ENCODE peak calls at places on chromosome 19, in six cellular contexts. One of them, this sample, is unnamed.
A peak's percentile ranks its signal among the peaks of the same experiment; 100 is the strongest.

GRCh38 chr19:10052602-10053360 is 33.3 kb upstream of the SHFL start:
- DNase-seq in CD4-positive, alpha-beta T cell: no peak
- DNase-seq in GM23248: no peak
- DNase-seq in NCI-H1694 treated with DMSO at 0.1 percent for 48 hours: no peak
- DNase-seq in naive thymus-derived CD8-positive, alpha-beta T cell: no peak
- DNase-seq in stimulated activated CD8-positive, alpha-beta memory T cell treated with anti-CD3 and anti-CD28 coated beads, Interleukin-2, amount 100 ng/mL, for 1 hour: no peak
- DNase-seq in this sample: no peak

GRCh38 chr19:15251749-15252397 is 19.6 kb upstream of the EPHX3 start:
- DNase-seq in CD4-positive, alpha-beta T cell: no peak
- DNase-seq in GM23248: peak; percentile 97
- DNase-seq in NCI-H1694 treated with DMSO at 0.1 percent for 48 hours: no peak
- DNase-seq in naive thymus-derived CD8-positive, alpha-beta T cell: no peak
- DNase-seq in stimulated activated CD8-positive, alpha-beta memory T cell treated with anti-CD3 and anti-CD28 coated beads, Interleukin-2, amount 100 ng/mL, for 1 hour: no peak
- DNase-seq in this sample: peak; percentile 95

GRCh38 chr19:1754651-1755466 is 1.6 kb downstream of the ONECUT3 start:
- DNase-seq in CD4-positive, alpha-beta T cell: no peak
- DNase-seq in GM23248: no peak
- DNase-seq in NCI-H1694 treated with DMSO at 0.1 percent for 48 hours: no peak
- DNase-seq in naive thymus-derived CD8-positive, alpha-beta T cell: no peak
- DNase-seq in stimulated activated CD8-positive, alpha-beta memory T cell treated with anti-CD3 and anti-CD28 coated beads, Interleukin-2, amount 100 ng/mL, for 1 hour: no peak
- DNase-seq in this sample: no peak

GRCh38 chr19:11321206-11322126 is 18.0 kb downstream of the RAB3D start:
- DNase-seq in CD4-positive, alpha-beta T cell: no peak
- DNase-seq in GM23248: no peak
- DNase-seq in NCI-H1694 treated with DMSO at 0.1 percent for 48 hours: no peak
- DNase-seq in naive thymus-derived CD8-positive, alpha-beta T cell: no peak
- DNase-seq in stimulated activated CD8-positive, alpha-beta memory T cell treated with anti-CD3 and anti-CD28 coated beads, Interleukin-2, amount 100 ng/mL, for 1 hour: no peak
- DNase-seq in this sample: no peak

GRCh38 chr19:34145741-34146202 is 26.5 kb upstream of the LSM14A start:
- DNase-seq in CD4-positive, alpha-beta T cell: peak; percentile 41
- DNase-seq in GM23248: peak; percentile 60
- DNase-seq in NCI-H1694 treated with DMSO at 0.1 percent for 48 hours: peak; percentile 64
- DNase-seq in naive thymus-derived CD8-positive, alpha-beta T cell: peak; percentile 25
- DNase-seq in stimulated activated CD8-positive, alpha-beta memory T cell treated with anti-CD3 and anti-CD28 coated beads, Interleukin-2, amount 100 ng/mL, for 1 hour: peak; percentile 17
- DNase-seq in this sample: peak; percentile 80

GRCh38 chr19:858868-859843 is at the start of gene CFD:
- DNase-seq in CD4-positive, alpha-beta T cell: no peak
- DNase-seq in GM23248: peak; percentile 36
- DNase-seq in NCI-H1694 treated with DMSO at 0.1 percent for 48 hours: no peak
- DNase-seq in naive thymus-derived CD8-positive, alpha-beta T cell: no peak
- DNase-seq in stimulated activated CD8-positive, alpha-beta memory T cell treated with anti-CD3 and anti-CD28 coated beads, Interleukin-2, amount 100 ng/mL, for 1 hour: no peak
- DNase-seq in this sample: peak; percentile 54

GRCh38 chr19:37217855-37218591 is at the start of gene ZNF383:
- DNase-seq in CD4-positive, alpha-beta T cell: peak; percentile 71
- DNase-seq in GM23248: peak; percentile 93
- DNase-seq in NCI-H1694 treated with DMSO at 0.1 percent for 48 hours: peak; percentile 92
- DNase-seq in naive thymus-derived CD8-positive, alpha-beta T cell: peak; percentile 60
- DNase-seq in stimulated activated CD8-positive, alpha-beta memory T cell treated with anti-CD3 and anti-CD28 coated beads, Interleukin-2, amount 100 ng/mL, for 1 hour: peak; percentile 65
- DNase-seq in this sample: peak; percentile 94

GRCh38 chr19:1540353-1540925 is 16.6 kb downstream of the PLK5 start:
- DNase-seq in CD4-positive, alpha-beta T cell: no peak
- DNase-seq in GM23248: no peak
- DNase-seq in NCI-H1694 treated with DMSO at 0.1 percent for 48 hours: no peak
- DNase-seq in naive thymus-derived CD8-positive, alpha-beta T cell: no peak
- DNase-seq in stimulated activated CD8-positive, alpha-beta memory T cell treated with anti-CD3 and anti-CD28 coated beads, Interleukin-2, amount 100 ng/mL, for 1 hour: no peak
- DNase-seq in this sample: no peak

GRCh38 chr19:44112802-44113137 is 429 bp upstream of the ZNF225 start:
- DNase-seq in CD4-positive, alpha-beta T cell: no peak
- DNase-seq in GM23248: no peak
- DNase-seq in NCI-H1694 treated with DMSO at 0.1 percent for 48 hours: no peak
- DNase-seq in naive thymus-derived CD8-positive, alpha-beta T cell: no peak
- DNase-seq in stimulated activated CD8-positive, alpha-beta memory T cell treated with anti-CD3 and anti-CD28 coated beads, Interleukin-2, amount 100 ng/mL, for 1 hour: no peak
- DNase-seq in this sample: no peak

GRCh38 chr19:14542721-14543328 is 13.4 kb downstream of the TECR start:
- DNase-seq in CD4-positive, alpha-beta T cell: no peak
- DNase-seq in GM23248: peak; percentile 77
- DNase-seq in NCI-H1694 treated with DMSO at 0.1 percent for 48 hours: no peak
- DNase-seq in naive thymus-derived CD8-positive, alpha-beta T cell: no peak
- DNase-seq in stimulated activated CD8-positive, alpha-beta memory T cell treated with anti-CD3 and anti-CD28 coated beads, Interleukin-2, amount 100 ng/mL, for 1 hour: no peak
- DNase-seq in this sample: no peak

GRCh38 chr19:19502281-19502680 is 13.1 kb downstream of the TSSK6 start:
- DNase-seq in CD4-positive, alpha-beta T cell: no peak
- DNase-seq in GM23248: no peak
- DNase-seq in NCI-H1694 treated with DMSO at 0.1 percent for 48 hours: no peak
- DNase-seq in naive thymus-derived CD8-positive, alpha-beta T cell: no peak
- DNase-seq in stimulated activated CD8-positive, alpha-beta memory T cell treated with anti-CD3 and anti-CD28 coated beads, Interleukin-2, amount 100 ng/mL, for 1 hour: no peak
- DNase-seq in this sample: no peak

GRCh38 chr19:12983561-12984142 is 11.6 kb upstream of the NFIX start:
- DNase-seq in CD4-positive, alpha-beta T cell: peak; percentile 79
- DNase-seq in GM23248: peak; percentile 87
- DNase-seq in NCI-H1694 treated with DMSO at 0.1 percent for 48 hours: peak; percentile 37
- DNase-seq in naive thymus-derived CD8-positive, alpha-beta T cell: peak; percentile 88
- DNase-seq in stimulated activated CD8-positive, alpha-beta memory T cell treated with anti-CD3 and anti-CD28 coated beads, Interleukin-2, amount 100 ng/mL, for 1 hour: peak; percentile 68
- DNase-seq in this sample: peak; percentile 92

GRCh38 chr19:18675779-18676178 is 7.7 kb upstream of the CRTC1 start:
- DNase-seq in CD4-positive, alpha-beta T cell: no peak
- DNase-seq in GM23248: peak; percentile 43
- DNase-seq in NCI-H1694 treated with DMSO at 0.1 percent for 48 hours: no peak
- DNase-seq in naive thymus-derived CD8-positive, alpha-beta T cell: no peak
- DNase-seq in stimulated activated CD8-positive, alpha-beta memory T cell treated with anti-CD3 and anti-CD28 coated beads, Interleukin-2, amount 100 ng/mL, for 1 hour: no peak
- DNase-seq in this sample: peak; percentile 40

GRCh38 chr19:44930088-44930487 is 11.9 kb upstream of the APOC4 start:
- DNase-seq in CD4-positive, alpha-beta T cell: no peak
- DNase-seq in GM23248: no peak
- DNase-seq in NCI-H1694 treated with DMSO at 0.1 percent for 48 hours: no peak
- DNase-seq in naive thymus-derived CD8-positive, alpha-beta T cell: no peak
- DNase-seq in stimulated activated CD8-positive, alpha-beta memory T cell treated with anti-CD3 and anti-CD28 coated beads, Interleukin-2, amount 100 ng/mL, for 1 hour: no peak
- DNase-seq in this sample: no peak

GRCh38 chr19:33306191-33306590 is 3.9 kb upstream of the CEBPA start:
- DNase-seq in CD4-positive, alpha-beta T cell: no peak
- DNase-seq in GM23248: no peak
- DNase-seq in NCI-H1694 treated with DMSO at 0.1 percent for 48 hours: no peak
- DNase-seq in naive thymus-derived CD8-positive, alpha-beta T cell: no peak
- DNase-seq in stimulated activated CD8-positive, alpha-beta memory T cell treated with anti-CD3 and anti-CD28 coated beads, Interleukin-2, amount 100 ng/mL, for 1 hour: no peak
- DNase-seq in this sample: no peak

GRCh38 chr19:55095260-55096060 is 19.8 kb downstream of the EPS8L1 start:
- DNase-seq in CD4-positive, alpha-beta T cell: no peak
- DNase-seq in GM23248: no peak
- DNase-seq in NCI-H1694 treated with DMSO at 0.1 percent for 48 hours: no peak
- DNase-seq in naive thymus-derived CD8-positive, alpha-beta T cell: no peak
- DNase-seq in stimulated activated CD8-positive, alpha-beta memory T cell treated with anti-CD3 and anti-CD28 coated beads, Interleukin-2, amount 100 ng/mL, for 1 hour: no peak
- DNase-seq in this sample: no peak

GRCh38 chr19:15539638-15540037 is 31.3 kb downstream of the CYP4F22 start:
- DNase-seq in CD4-positive, alpha-beta T cell: no peak
- DNase-seq in GM23248: no peak
- DNase-seq in NCI-H1694 treated with DMSO at 0.1 percent for 48 hours: no peak
- DNase-seq in naive thymus-derived CD8-positive, alpha-beta T cell: no peak
- DNase-seq in stimulated activated CD8-positive, alpha-beta memory T cell treated with anti-CD3 and anti-CD28 coated beads, Interleukin-2, amount 100 ng/mL, for 1 hour: no peak
- DNase-seq in this sample: no peak